ENCODE peak calls at places on chromosomes 4 and X, in seven cellular contexts. K is HCT116, S is stomach, G is transverse colon, J is K562, E is GM12892, T is SK-N-MC. L is an unnamed sample.

GRCh38 chrX:13464599-13465275 is 104.7 kb upstream of the EGFL6 start:
- DNase-seq in E (no peak), G (no peak), J (no peak), S (no peak), K (no peak), T (no peak), L (no peak)

GRCh38 chr4:80235451-80235850 is 31.0 kb upstream of the FGF5 start:
- DNase-seq in G (no peak), S (no peak), E (no peak), J (no peak), K (no peak), T (no peak), L (no peak)

GRCh38 chrX:48021026-48021900 is 14.5 kb downstream of the SPACA5 start:
- DNase-seq in G (peak; percentile 81), K (no peak), T (no peak), J (peak; percentile 52), E (no peak), S (peak; percentile 70), L (no peak)

GRCh38 chr4:1241936-1242505 is 6.9 kb downstream of the CTBP1 start:
- DNase-seq in G (peak; percentile 6), S (no peak), T (no peak), K (no peak), J (no peak), E (no peak), L (peak; percentile 57)

GRCh38 chr4:23235613-23236390 is 543.1 kb downstream of the GBA3 start:
- DNase-seq in G (no peak), J (no peak), S (no peak), T (no peak), E (no peak), K (no peak), L (no peak)

GRCh38 chr4:95426455-95426854 is 122.3 kb downstream of the UNC5C start:
- DNase-seq in T (no peak), S (no peak), J (no peak), G (no peak), E (no peak), K (no peak), L (no peak)

GRCh38 chr4:23934915-23935314 is 45.1 kb upstream of the PPARGC1A start:
- DNase-seq in K (no peak), J (no peak), G (peak; percentile 35), T (peak; percentile 58), E (no peak), S (peak; percentile 75), L (no peak)

GRCh38 chrX:2188316-2188715 is 312.5 kb downstream of the DHRSX start:
- DNase-seq in E (no peak), T (no peak), G (no peak), S (no peak), J (peak; percentile 29), K (peak; percentile 26), L (no peak)

GRCh38 chrX:15349046-15349445 is 13.7 kb upstream of the PIGA start:
- DNase-seq in K (peak; percentile 39), S (peak; percentile 42), J (peak; percentile 29), T (no peak), G (peak; percentile 13), E (no peak), L (peak; percentile 53)

GRCh38 chr4:111807556-111807955 is 337.7 kb upstream of the FAM241A start:
- DNase-seq in S (no peak), K (no peak), T (no peak), E (no peak), G (no peak), J (no peak), L (no peak)

GRCh38 chrX:72620550-72621145 is 48.0 kb upstream of the HDAC8 start:
- DNase-seq in K (peak; percentile 74), S (peak; percentile 81), G (peak; percentile 26), J (peak; percentile 46), E (no peak), T (no peak), L (peak; percentile 24)
- TF ChIP-seq POLR2AphosphoS5 in K (peak; percentile 47), S (no peak), G (no peak), J (no peak), E (no peak), T (no peak), L (no peak)

DNA sequence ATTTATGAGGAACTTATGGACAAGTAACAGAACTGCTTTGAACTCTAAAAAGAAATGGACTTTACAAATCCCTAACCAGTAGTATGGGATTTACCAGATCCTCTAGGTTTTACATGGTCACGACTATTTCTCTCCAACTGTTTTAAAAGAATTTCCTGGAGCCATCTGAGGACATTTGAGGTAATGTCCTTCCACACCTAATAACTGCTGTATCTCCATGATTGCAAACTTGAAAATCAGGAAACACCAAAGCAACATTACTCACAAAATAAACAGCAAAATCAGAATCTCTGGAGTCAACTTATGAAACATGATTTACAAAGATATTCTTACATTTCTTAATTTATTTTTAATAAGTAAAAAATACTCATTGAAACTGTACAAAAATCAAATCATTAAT is 58.0 kb downstream of the STAP1 start:
- DNase-seq in T (no peak), G (no peak), K (no peak), S (no peak), E (no peak), J (no peak), L (no peak)
- TF ChIP-seq POLR2AphosphoS5 in T (no peak), G (no peak), K (no peak), S (no peak), E (no peak), J (no peak), L (no peak)

GRCh38 chrX:24283122-24283789 is 30.6 kb downstream of the SUPT20HL2 start:
- DNase-seq in G (no peak), T (no peak), J (no peak), S (no peak), E (no peak), K (no peak), L (no peak)
- TF ChIP-seq POLR2AphosphoS5 in G (no peak), T (no peak), J (no peak), S (no peak), E (no peak), K (no peak), L (no peak)

GRCh38 chr4:13694256-13694655 is 66.7 kb upstream of the BOD1L1 start:
- DNase-seq in T (no peak), J (no peak), E (no peak), G (no peak), K (no peak), S (no peak), L (no peak)
- TF ChIP-seq POLR2AphosphoS5 in T (no peak), J (no peak), E (no peak), G (no peak), K (no peak), S (no peak), L (no peak)

GRCh38 chr4:110132822-110133719 is 65.3 kb downstream of the ELOVL6 start:
- DNase-seq in E (no peak), G (peak; percentile 29), S (no peak), K (no peak), T (no peak), J (no peak), L (no peak)
- TF ChIP-seq POLR2AphosphoS5 in E (no peak), G (no peak), S (no peak), K (no peak), T (no peak), J (no peak), L (no peak)

GRCh38 chr4:47209833-47210232 is 178.5 kb downstream of the GABRB1 start:
- DNase-seq in J (no peak), T (no peak), E (no peak), S (no peak), G (no peak), K (no peak), L (no peak)
- TF ChIP-seq POLR2AphosphoS5 in J (no peak), T (no peak), E (no peak), S (no peak), G (no peak), K (no peak), L (no peak)

DNA sequence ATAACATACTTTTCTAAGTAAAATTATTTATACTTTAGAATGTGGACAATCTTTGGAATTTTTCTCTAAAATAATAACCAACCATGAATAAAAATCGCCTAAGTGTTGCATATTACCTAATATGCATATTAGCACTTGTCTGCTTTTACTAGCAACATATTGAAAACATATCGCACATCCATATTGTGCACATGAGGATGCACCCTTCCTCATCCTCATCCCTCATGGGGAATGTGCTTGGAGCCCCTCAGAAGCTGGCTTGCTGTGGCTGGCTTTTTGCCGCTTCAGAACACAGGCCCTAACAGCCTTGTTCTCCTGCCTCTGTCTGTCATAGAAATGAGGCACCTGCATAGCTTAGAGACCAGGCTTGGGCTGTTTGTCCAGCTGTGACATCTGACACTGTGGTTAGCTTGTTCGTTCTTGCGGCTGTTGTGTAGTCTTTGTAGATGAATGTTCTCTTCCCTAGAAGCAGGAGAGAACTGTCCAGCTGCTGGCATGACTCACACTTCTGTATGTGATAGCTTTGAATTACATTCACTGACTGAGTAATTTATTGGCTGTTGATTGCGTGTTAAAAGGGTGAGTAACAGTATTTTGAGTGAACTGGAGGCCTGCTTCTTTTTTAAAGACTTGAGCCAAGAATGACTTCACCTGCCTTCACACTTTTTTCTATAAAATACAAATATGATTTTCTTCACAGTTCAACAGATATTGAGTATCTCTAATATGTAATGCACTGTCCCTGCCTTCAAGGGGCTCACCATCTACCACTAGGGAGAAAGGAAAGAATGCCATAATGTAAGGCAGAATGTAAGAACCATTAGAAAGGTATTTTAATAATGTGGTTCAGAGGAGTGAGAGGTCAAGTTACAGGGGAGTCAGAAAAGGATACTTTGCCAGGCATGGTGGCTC is 81.9 kb downstream of the HMGB2 start:
- DNase-seq in T (no peak), G (peak; percentile 46), S (peak; percentile 84), J (peak; percentile 63), K (peak; percentile 99), E (no peak), L (no peak)
- TF ChIP-seq POLR2AphosphoS5 in T (no peak), G (no peak), S (no peak), J (peak; percentile 88), K (peak; percentile 90), E (no peak), L (no peak)